ENCODE peak calls at places on chromosomes 6 and 20, in ten cellular contexts. A is testis; Z is A549; S is AG04450; C is esophagus squamous epithelium; H is CD4-positive, alpha-beta T cell; M is endodermal cell; P is GM13976; B is WERI-Rb-1; V is heart left ventricle. U is an unnamed sample.
A peak's percentile ranks its signal among the peaks of the same experiment; 100 is the strongest.

GRCh38 chr6:9360881-9361280 is 925.5 kb upstream of the SLC35B3 start:
- DNase-seq in A (no peak), Z (no peak), S (no peak), C (no peak), H (no peak), M (no peak), P (no peak), B (no peak), V (no peak), U (no peak)

GRCh38 chr6:140538926-140539325 is 1164.5 kb upstream of the CITED2 start:
- DNase-seq in A (no peak), Z (peak; percentile 13), S (no peak), C (no peak), H (no peak), M (no peak), P (no peak), B (no peak), V (no peak), U (no peak)

GRCh38 chr6:124872361-124873065 is 89.7 kb upstream of the RNF217 start:
- DNase-seq in A (no peak), Z (no peak), S (no peak), C (no peak), H (no peak), M (no peak), P (no peak), B (no peak), V (no peak), U (no peak)

GRCh38 chr20:57624124-57624523 is 3.9 kb upstream of the ZBP1 start:
- DNase-seq in A (no peak), Z (no peak), S (no peak), C (no peak), H (no peak), M (no peak), P (no peak), B (no peak), V (no peak), U (no peak)

GRCh38 chr20:41428285-41428684 is 61.7 kb upstream of the EMILIN3 start:
- DNase-seq in A (no peak), Z (peak; percentile 53), S (peak; percentile 63), C (no peak), H (peak; percentile 27), M (no peak), P (no peak), B (no peak), V (no peak), U (no peak)

GRCh38 chr6:13268914-13269532 is 59.3 kb downstream of the TBC1D7 start:
- DNase-seq in A (no peak), Z (no peak), S (peak; percentile 10), C (no peak), H (no peak), M (peak; percentile 78), P (no peak), B (no peak), V (no peak), U (no peak)

GRCh38 chr6:52155791-52156576 is 30.2 kb upstream of the IL17A start:
- DNase-seq in A (no peak), Z (no peak), S (no peak), C (no peak), H (no peak), M (peak; percentile 63), P (no peak), B (no peak), V (no peak), U (no peak)

GRCh38 chr20:7383218-7383617 is 557.0 kb downstream of the HAO1 start:
- DNase-seq in A (no peak), Z (no peak), S (no peak), C (no peak), H (no peak), M (no peak), P (no peak), B (no peak), V (no peak), U (no peak)

GRCh38 chr6:134064461-134064860 is 12.0 kb upstream of the SLC2A12 start:
- DNase-seq in A (no peak), Z (no peak), S (no peak), C (no peak), H (no peak), M (no peak), P (no peak), B (no peak), V (no peak), U (no peak)

GRCh38 chr6:134065706-134066105 is 13.3 kb upstream of the SLC2A12 start:
- DNase-seq in A (no peak), Z (peak; percentile 37), S (no peak), C (no peak), H (no peak), M (peak; percentile 65), P (peak; percentile 32), B (peak; percentile 25), V (no peak), U (no peak)

GRCh38 chr6:134061440-134061839 is 9.0 kb upstream of the SLC2A12 start:
- DNase-seq in A (no peak), Z (no peak), S (no peak), C (no peak), H (no peak), M (no peak), P (no peak), B (no peak), V (no peak), U (no peak)

GRCh38 chr6:134063121-134063965 is 10.9 kb upstream of the SLC2A12 start:
- DNase-seq in A (no peak), Z (no peak), S (no peak), C (no peak), H (no peak), M (peak; percentile 77), P (no peak), B (no peak), V (no peak), U (no peak)

DNA sequence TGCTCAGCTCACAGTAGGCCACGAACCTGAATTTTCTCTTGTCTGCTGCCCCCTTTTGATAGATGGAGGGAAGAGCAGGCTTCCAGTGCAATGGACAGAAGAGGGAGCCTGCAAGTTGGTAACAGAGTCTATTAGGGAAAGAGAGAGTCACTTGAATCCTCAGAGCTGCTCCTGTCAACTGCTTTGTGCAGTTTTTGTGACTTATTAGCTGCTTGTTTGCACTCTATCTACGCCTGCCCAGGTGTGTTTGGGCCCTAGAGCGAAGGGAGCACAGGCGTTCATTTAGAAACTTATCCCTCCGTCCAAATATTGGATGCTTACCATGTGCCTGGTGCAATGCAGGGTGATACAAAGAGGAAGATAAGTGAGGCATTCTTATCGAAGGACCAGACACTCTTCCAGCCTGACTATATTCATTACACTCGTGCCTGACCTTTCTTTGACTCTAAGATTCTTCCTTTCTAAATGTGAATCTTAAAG is 11.6 kb upstream of the SLC2A12 start:
- DNase-seq in A (peak; percentile 78), Z (peak; percentile 72), S (peak; percentile 68), C (no peak), H (peak; percentile 30), M (peak; percentile 90), P (peak; percentile 78), B (peak; percentile 76), V (no peak), U (no peak)
- TF ChIP-seq CTCF in A (peak; percentile 68), Z (peak; percentile 69), S (peak; percentile 98), C (peak; percentile 75), H (peak; percentile 73), M (peak; percentile 78), P (peak; percentile 86), B (peak; percentile 83), V (peak; percentile 74), U (no peak)

GRCh38 chr6:30960907-30961673 is 20.3 kb downstream of the MUCL3 start:
- DNase-seq in A (no peak), Z (no peak), S (no peak), C (no peak), H (no peak), M (no peak), P (no peak), B (no peak), V (no peak), U (no peak)

GRCh38 chr6:30951907-30952469 is 11.2 kb downstream of the MUCL3 start:
- DNase-seq in A (no peak), Z (no peak), S (no peak), C (no peak), H (no peak), M (no peak), P (no peak), B (no peak), V (no peak), U (no peak)

GRCh38 chr6:30957716-30958115 is 16.9 kb downstream of the MUCL3 start:
- DNase-seq in A (no peak), Z (no peak), S (no peak), C (no peak), H (no peak), M (no peak), P (no peak), B (no peak), V (no peak), U (no peak)

GRCh38 chr6:30954631-30955366 is 14.0 kb downstream of the MUCL3 start:
- DNase-seq in A (no peak), Z (no peak), S (no peak), C (no peak), H (no peak), M (peak; percentile 59), P (no peak), B (no peak), V (no peak), U (no peak)

GRCh38 chr6:30955367-30956042 is 14.7 kb downstream of the MUCL3 start:
- DNase-seq in A (peak; percentile 61), Z (no peak), S (no peak), C (no peak), H (peak; percentile 64), M (peak; percentile 88), P (peak; percentile 87), B (peak; percentile 86), V (peak; percentile 81), U (no peak)
- TF ChIP-seq CTCF in A (no peak), Z (no peak), S (no peak), C (no peak), H (no peak), M (no peak), P (peak; percentile 0), B (peak; percentile 3), V (no peak), U (no peak)

DNA sequence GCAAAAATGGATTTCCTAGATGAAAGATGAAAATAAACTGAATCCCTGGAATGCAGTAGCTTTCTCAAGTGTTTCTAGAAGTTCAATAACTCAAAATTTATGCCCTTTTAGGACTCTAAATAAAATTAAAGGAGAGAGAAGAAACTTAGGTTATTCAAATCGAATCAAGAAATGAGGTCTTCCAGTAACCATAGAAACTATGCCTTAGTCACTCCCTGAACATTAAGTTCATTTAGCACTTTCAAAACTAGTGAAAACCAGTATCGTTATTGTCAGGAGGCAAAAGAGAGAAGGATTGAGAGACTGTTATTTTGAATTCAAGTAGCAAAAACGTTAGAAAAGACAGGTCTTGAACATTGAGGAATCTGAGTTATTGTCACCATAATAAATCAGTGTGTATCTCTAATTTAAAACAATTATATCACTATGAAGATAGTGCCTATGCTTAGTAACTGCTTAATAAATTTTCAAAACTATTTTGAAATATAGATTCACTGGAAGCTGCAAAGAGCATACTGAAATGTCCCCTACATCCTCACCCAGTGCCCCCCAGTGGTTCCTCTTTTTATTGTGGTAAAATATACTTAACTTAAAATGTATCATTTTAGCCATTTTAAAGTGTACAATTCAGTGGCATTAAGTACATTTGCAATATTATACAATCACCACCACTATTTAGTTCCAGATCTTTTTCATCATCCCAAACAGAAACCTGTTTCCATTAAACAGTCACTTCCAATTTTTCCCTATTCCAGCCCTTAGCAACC is 4.6 kb downstream of the RPP21 start:
- DNase-seq in A (no peak), Z (no peak), S (no peak), C (no peak), H (no peak), M (no peak), P (peak; percentile 36), B (no peak), V (no peak), U (no peak)
- TF ChIP-seq CTCF in A (no peak), Z (no peak), S (no peak), C (no peak), H (no peak), M (peak; percentile 33), P (no peak), B (no peak), V (no peak), U (no peak)

DNA sequence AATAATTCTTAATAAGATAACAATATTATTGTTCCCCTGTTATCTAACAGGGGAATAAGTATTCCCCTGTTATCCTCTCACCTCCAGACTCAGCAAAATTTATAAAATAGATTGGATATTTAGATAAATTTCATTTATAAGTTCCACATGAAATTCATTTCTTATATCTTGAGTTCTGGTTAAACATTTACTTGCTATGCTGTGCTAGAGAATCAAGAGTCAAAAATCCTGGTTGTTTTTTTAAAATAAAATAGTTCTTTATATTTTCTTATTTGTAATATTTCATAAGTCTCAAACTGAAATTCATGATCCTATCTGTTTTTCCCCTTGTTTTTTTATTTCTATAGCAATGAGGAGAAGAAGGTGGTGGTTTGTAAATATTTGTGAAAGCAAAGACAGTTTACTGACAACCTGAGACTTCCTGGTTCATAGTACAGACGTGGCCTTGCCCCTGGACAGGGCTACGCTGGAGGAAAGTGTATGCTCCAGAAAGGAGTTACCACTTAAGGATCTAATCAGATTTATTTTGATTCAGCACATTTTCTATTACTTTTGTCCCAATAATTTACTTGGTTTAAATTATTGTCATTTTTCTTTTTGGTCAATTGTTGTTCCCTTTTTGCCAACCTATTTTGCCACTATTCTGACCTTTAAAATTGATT is 37.8 kb upstream of the MARCKS start:
- DNase-seq in A (no peak), Z (peak; percentile 71), S (no peak), C (no peak), H (no peak), M (no peak), P (no peak), B (no peak), V (no peak), U (no peak)
- TF ChIP-seq CTCF in A (no peak), Z (no peak), S (no peak), C (no peak), H (no peak), M (no peak), P (no peak), B (no peak), V (no peak), U (no peak)

U was measured in omental fat pad.